ENCODE peak calls at places on chromosomes 13 and 19, in five cellular contexts. E is HCT116, L is K562, V is SK-N-SH, W is H1. H is an unnamed sample.
A peak's percentile ranks its signal among the peaks of the same experiment; 100 is the strongest.

GRCh38 chr13:46622918-46623256 is 69.9 kb downstream of the LRCH1 start:
- DNase-seq in E (no peak), L (no peak), V (peak; percentile 71), W (no peak), H (no peak)

GRCh38 chr19:7318176-7318575 is 24.0 kb upstream of the INSR start:
- DNase-seq in E (no peak), L (no peak), V (no peak), W (no peak), H (no peak)

GRCh38 chr13:60370343-60370742 is 26.7 kb upstream of the TDRD3 start:
- DNase-seq in E (no peak), L (no peak), V (no peak), W (no peak), H (no peak)

GRCh38 chr13:109787135-109787954 is 962 bp upstream of the IRS2 start:
- DNase-seq in E (no peak), L (peak; percentile 41), V (peak; percentile 73), W (no peak), H (no peak)

GRCh38 chr19:4831351-4832340 is at the start of gene TICAM1:
- DNase-seq in E (no peak), L (peak; percentile 90), V (peak; percentile 88), W (no peak), H (peak; percentile 64)

GRCh38 chr13:98998831-98999634 is 21.2 kb upstream of the DOCK9 start:
- DNase-seq in E (no peak), L (no peak), V (no peak), W (no peak), H (no peak)

GRCh38 chr13:76852991-76853390 is 33.2 kb downstream of the KCTD12 start:
- DNase-seq in E (no peak), L (no peak), V (no peak), W (no peak), H (no peak)

GRCh38 chr19:49997709-49998108 is 27.5 kb downstream of the VRK3 start:
- DNase-seq in E (peak; percentile 49), L (peak; percentile 83), V (peak; percentile 78), W (no peak), H (peak; percentile 57)

GRCh38 chr19:45785097-45785496 is 2.8 kb upstream of the DMPK start:
- DNase-seq in E (no peak), L (no peak), V (no peak), W (no peak), H (no peak)

GRCh38 chr19:42069619-42070293 is at the start of gene GRIK5:
- DNase-seq in E (no peak), L (no peak), V (peak; percentile 77), W (no peak), H (no peak)

GRCh38 chr19:14369399-14370168 is 11.7 kb upstream of the ADGRE5 start:
- DNase-seq in E (no peak), L (peak; percentile 31), V (no peak), W (no peak), H (no peak)

GRCh38 chr19:11729586-11729985 is 9.2 kb downstream of the ZNF823 start:
- DNase-seq in E (no peak), L (no peak), V (no peak), W (no peak), H (peak; percentile 60)

GRCh38 chr19:4013886-4014540 is 6.5 kb downstream of the PIAS4 start:
- DNase-seq in E (no peak), L (no peak), V (peak; percentile 38), W (no peak), H (no peak)

GRCh38 chr19:21052902-21053301 is 29.1 kb upstream of the ZNF714 start:
- DNase-seq in E (no peak), L (no peak), V (no peak), W (no peak), H (no peak)

GRCh38 chr13:100611678-100612492 is 23.3 kb upstream of the GGACT start:
- DNase-seq in E (no peak), L (no peak), V (no peak), W (no peak), H (no peak)

GRCh38 chr13:101049166-101049850 is 367.0 kb downstream of the NALCN start:
- DNase-seq in E (no peak), L (no peak), V (no peak), W (no peak), H (no peak)

GRCh38 chr13:56009418-56009817 is 1131.3 kb upstream of the PRR20A start:
- DNase-seq in E (no peak), L (no peak), V (no peak), W (no peak), H (no peak)

GRCh38 chr13:82867284-82867683 is 1015.0 kb downstream of the SLITRK1 start:
- DNase-seq in E (no peak), L (no peak), V (no peak), W (no peak), H (no peak)

GRCh38 chr19:33734913-33735312 is 61.8 kb upstream of the KCTD15 start:
- DNase-seq in E (no peak), L (no peak), V (peak; percentile 69), W (no peak), H (no peak)

GRCh38 chr13:44172411-44172810 is 201.2 kb upstream of the SERP2 start:
- DNase-seq in E (no peak), L (no peak), V (no peak), W (no peak), H (no peak)

GRCh38 chr19:15213715-15214381 is 13.1 kb upstream of the NOTCH3 start:
- DNase-seq in E (no peak), L (no peak), V (no peak), W (no peak), H (no peak)

GRCh38 chr19:33385956-33386355 is 12.4 kb downstream of the CEBPG start:
- DNase-seq in E (no peak), L (no peak), V (no peak), W (no peak), H (no peak)

GRCh38 chr13:45341799-45342584 is 1.0 kb upstream of the TPT1 start:
- DNase-seq in E (no peak), L (no peak), V (peak; percentile 71), W (no peak), H (peak; percentile 51)

GRCh38 chr13:23888658-23889597 is at the start of gene MIPEP:
- DNase-seq in E (peak; percentile 88), L (peak; percentile 83), V (peak; percentile 94), W (peak; percentile 84), H (peak; percentile 79)

GRCh38 chr13:23506071-23506820 is 64.0 kb upstream of the TNFRSF19 start:
- DNase-seq in E (no peak), L (no peak), V (peak; percentile 46), W (no peak), H (no peak)

GRCh38 chr19:58395220-58395978 is at the start of gene RNF225:
- DNase-seq in E (no peak), L (peak; percentile 31), V (no peak), W (peak; percentile 66), H (peak; percentile 92)

GRCh38 chr19:16045893-16046292 is 30.4 kb upstream of the TPM4 start:
- DNase-seq in E (no peak), L (no peak), V (no peak), W (no peak), H (no peak)

GRCh38 chr13:33349996-33350826 is 64.7 kb upstream of the STARD13 start:
- DNase-seq in E (no peak), L (no peak), V (peak; percentile 79), W (no peak), H (peak; percentile 75)

GRCh38 chr13:32650705-32651311 is 64.6 kb downstream of the PDS5B start:
- DNase-seq in E (peak; percentile 43), L (peak; percentile 25), V (peak; percentile 38), W (no peak), H (peak; percentile 68)

GRCh38 chr19:33403973-33404304 is 30.4 kb downstream of the CEBPG start:
- DNase-seq in E (no peak), L (no peak), V (no peak), W (no peak), H (no peak)

GRCh38 chr19:51157265-51157664 is 15.2 kb downstream of the SIGLEC7 start:
- DNase-seq in E (no peak), L (no peak), V (no peak), W (no peak), H (no peak)

GRCh38 chr13:43629691-43630480 is 156.9 kb downstream of the ENOX1 start:
- DNase-seq in E (no peak), L (no peak), V (no peak), W (no peak), H (no peak)

GRCh38 chr13:67223024-67223423 is 7.1 kb downstream of the PCDH9 start:
- DNase-seq in E (no peak), L (no peak), V (no peak), W (no peak), H (no peak)

GRCh38 chr13:112133489-112134149 is 66.7 kb downstream of the SOX1 start:
- DNase-seq in E (no peak), L (no peak), V (no peak), W (no peak), H (no peak)

GRCh38 chr19:8973501-8974091 is 36.6 kb downstream of the MUC16 start:
- DNase-seq in E (no peak), L (peak; percentile 46), V (no peak), W (no peak), H (peak; percentile 51)

GRCh38 chr19:18073197-18073596 is 13.5 kb downstream of the IL12RB1 start:
- DNase-seq in E (no peak), L (no peak), V (no peak), W (no peak), H (no peak)

GRCh38 chr19:55044771-55045716 is 7.0 kb upstream of the GP6 start:
- DNase-seq in E (no peak), L (no peak), V (no peak), W (no peak), H (no peak)

GRCh38 chr19:58330458-58330857 is 3.7 kb downstream of the ZSCAN22 start:
- DNase-seq in E (no peak), L (peak; percentile 49), V (no peak), W (no peak), H (no peak)

GRCh38 chr19:19371056-19371455 is 34.4 kb upstream of the GATAD2A start:
- DNase-seq in E (peak; percentile 69), L (peak; percentile 21), V (no peak), W (no peak), H (no peak)
- TF ChIP-seq JUND in E (no peak), L (no peak), V (no peak), W (no peak), H (no peak)

GRCh38 chr13:113945857-113946408 is 27.9 kb downstream of the C13orf46 start:
- DNase-seq in E (no peak), L (no peak), V (peak; percentile 27), W (no peak), H (no peak)
- TF ChIP-seq JUND in E (no peak), L (no peak), V (no peak), W (no peak), H (no peak)

DNA sequence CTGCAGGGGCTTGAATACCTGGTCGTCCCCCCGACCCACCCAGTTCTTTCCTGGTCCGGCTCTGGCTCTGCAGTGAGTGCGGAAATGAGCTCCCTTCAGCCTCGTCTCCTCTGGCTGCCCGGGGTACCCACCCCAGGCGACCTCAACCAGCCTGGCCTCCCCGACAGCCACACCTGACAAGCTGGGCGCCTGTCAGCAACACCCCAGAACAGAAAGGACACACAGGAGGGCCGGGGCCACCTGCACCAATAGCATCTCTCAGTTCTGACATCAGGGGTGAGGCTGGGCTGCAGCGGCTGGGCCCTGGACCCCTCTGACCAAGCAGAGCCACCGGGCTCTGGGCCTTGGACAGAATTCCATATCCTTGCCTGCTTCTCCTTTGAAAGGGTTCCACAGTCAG is 19.7 kb downstream of the SUGP1 start:
- DNase-seq in E (no peak), L (no peak), V (no peak), W (no peak), H (no peak)
- TF ChIP-seq JUND in E (no peak), L (no peak), V (no peak), W (no peak), H (no peak)

GRCh38 chr19:2806736-2807378 is 12.8 kb upstream of the ZNF554 start:
- DNase-seq in E (no peak), L (no peak), V (peak; percentile 14), W (no peak), H (no peak)
- TF ChIP-seq JUND in E (no peak), L (no peak), V (no peak), W (no peak), H (no peak)

GRCh38 chr19:37914908-37915307 is 7.9 kb downstream of the SIPA1L3 start:
- DNase-seq in E (no peak), L (no peak), V (no peak), W (no peak), H (no peak)
- TF ChIP-seq JUND in E (no peak), L (no peak), V (no peak), W (no peak), H (no peak)

H was measured in T47D.